ENCODE peak calls at places on chromosome 9, in ten cellular contexts. One of them, this sample, is unnamed.

GRCh38 chr9:137192859-137193258 is 4.4 kb downstream of the SSNA1 start:
- DNase-seq in endothelial cell of umbilical vein: no peak
- DNase-seq in fibroblast of the conjunctiva: no peak
- DNase-seq in CD8-positive, alpha-beta T cell: no peak
- DNase-seq in endodermal cell: no peak
- DNase-seq in activated CD4-positive, alpha-beta T cell treated with anti-CD3 and anti-CD28 coated beads, Interleukin-2, amount 50 U/mL, for 1 hour: no peak
- DNase-seq in GM06990: no peak
- DNase-seq in AG04449: no peak
- DNase-seq in ACHN: no peak
- DNase-seq in T-helper 9 cell: no peak
- DNase-seq in this sample: no peak

GRCh38 chr9:77726814-77727213 is 78.7 kb upstream of the GNA14 start:
- DNase-seq in endothelial cell of umbilical vein: no peak
- DNase-seq in fibroblast of the conjunctiva: no peak
- DNase-seq in activated CD4-positive, alpha-beta T cell treated with anti-CD3 and anti-CD28 coated beads, Interleukin-2, amount 50 U/mL, for 1 hour: no peak
- DNase-seq in endodermal cell: no peak
- DNase-seq in T-helper 9 cell: no peak
- DNase-seq in ACHN: no peak
- DNase-seq in GM06990: no peak
- DNase-seq in AG04449: no peak
- DNase-seq in CD8-positive, alpha-beta T cell: no peak
- DNase-seq in this sample: no peak

GRCh38 chr9:5596173-5596572 is 32.7 kb upstream of the RIC1 start:
- DNase-seq in AG04449: no peak
- DNase-seq in GM06990: no peak
- DNase-seq in T-helper 9 cell: no peak
- DNase-seq in activated CD4-positive, alpha-beta T cell treated with anti-CD3 and anti-CD28 coated beads, Interleukin-2, amount 50 U/mL, for 1 hour: no peak
- DNase-seq in CD8-positive, alpha-beta T cell: no peak
- DNase-seq in fibroblast of the conjunctiva: no peak
- DNase-seq in endothelial cell of umbilical vein: peak; percentile 28
- DNase-seq in ACHN: no peak
- DNase-seq in endodermal cell: no peak
- DNase-seq in this sample: no peak

GRCh38 chr9:34546834-34547827 is 24.3 kb upstream of the ENHO start:
- DNase-seq in fibroblast of the conjunctiva: peak; percentile 38
- DNase-seq in T-helper 9 cell: peak; percentile 19
- DNase-seq in AG04449: no peak
- DNase-seq in activated CD4-positive, alpha-beta T cell treated with anti-CD3 and anti-CD28 coated beads, Interleukin-2, amount 50 U/mL, for 1 hour: peak; percentile 38
- DNase-seq in endothelial cell of umbilical vein: peak; percentile 66
- DNase-seq in endodermal cell: peak; percentile 95
- DNase-seq in ACHN: peak; percentile 56
- DNase-seq in CD8-positive, alpha-beta T cell: no peak
- DNase-seq in GM06990: no peak
- DNase-seq in this sample: peak; percentile 19

GRCh38 chr9:94656190-94656589 is 16.9 kb upstream of the FBP1 start:
- DNase-seq in GM06990: peak; percentile 20
- DNase-seq in CD8-positive, alpha-beta T cell: no peak
- DNase-seq in activated CD4-positive, alpha-beta T cell treated with anti-CD3 and anti-CD28 coated beads, Interleukin-2, amount 50 U/mL, for 1 hour: no peak
- DNase-seq in ACHN: no peak
- DNase-seq in endothelial cell of umbilical vein: no peak
- DNase-seq in T-helper 9 cell: no peak
- DNase-seq in AG04449: no peak
- DNase-seq in fibroblast of the conjunctiva: no peak
- DNase-seq in endodermal cell: peak; percentile 60
- DNase-seq in this sample: peak; percentile 55

GRCh38 chr9:110520120-110520701 is 59.3 kb downstream of the SVEP1 start:
- DNase-seq in ACHN: no peak
- DNase-seq in AG04449: no peak
- DNase-seq in T-helper 9 cell: no peak
- DNase-seq in activated CD4-positive, alpha-beta T cell treated with anti-CD3 and anti-CD28 coated beads, Interleukin-2, amount 50 U/mL, for 1 hour: no peak
- DNase-seq in endothelial cell of umbilical vein: peak; percentile 54
- DNase-seq in CD8-positive, alpha-beta T cell: no peak
- DNase-seq in endodermal cell: no peak
- DNase-seq in GM06990: no peak
- DNase-seq in fibroblast of the conjunctiva: peak; percentile 83
- DNase-seq in this sample: no peak

GRCh38 chr9:36656842-36657241 is 84.1 kb downstream of the MELK start:
- DNase-seq in endothelial cell of umbilical vein: no peak
- DNase-seq in T-helper 9 cell: no peak
- DNase-seq in GM06990: no peak
- DNase-seq in endodermal cell: no peak
- DNase-seq in fibroblast of the conjunctiva: no peak
- DNase-seq in CD8-positive, alpha-beta T cell: no peak
- DNase-seq in activated CD4-positive, alpha-beta T cell treated with anti-CD3 and anti-CD28 coated beads, Interleukin-2, amount 50 U/mL, for 1 hour: no peak
- DNase-seq in AG04449: no peak
- DNase-seq in ACHN: no peak
- DNase-seq in this sample: no peak

GRCh38 chr9:33151007-33151557 is 16.1 kb downstream of the B4GALT1 start:
- DNase-seq in fibroblast of the conjunctiva: peak; percentile 95
- DNase-seq in AG04449: peak; percentile 93
- DNase-seq in endodermal cell: peak; percentile 51
- DNase-seq in GM06990: no peak
- DNase-seq in CD8-positive, alpha-beta T cell: no peak
- DNase-seq in T-helper 9 cell: no peak
- DNase-seq in ACHN: peak; percentile 91
- DNase-seq in endothelial cell of umbilical vein: peak; percentile 86
- DNase-seq in activated CD4-positive, alpha-beta T cell treated with anti-CD3 and anti-CD28 coated beads, Interleukin-2, amount 50 U/mL, for 1 hour: no peak
- DNase-seq in this sample: no peak

GRCh38 chr9:98031169-98031568 is 25.4 kb upstream of the NANS start:
- DNase-seq in AG04449: no peak
- DNase-seq in fibroblast of the conjunctiva: no peak
- DNase-seq in ACHN: no peak
- DNase-seq in endodermal cell: no peak
- DNase-seq in GM06990: no peak
- DNase-seq in activated CD4-positive, alpha-beta T cell treated with anti-CD3 and anti-CD28 coated beads, Interleukin-2, amount 50 U/mL, for 1 hour: no peak
- DNase-seq in endothelial cell of umbilical vein: no peak
- DNase-seq in T-helper 9 cell: no peak
- DNase-seq in CD8-positive, alpha-beta T cell: no peak
- DNase-seq in this sample: no peak

GRCh38 chr9:120441446-120442279 is 138.3 kb downstream of the CDK5RAP2 start:
- DNase-seq in GM06990: no peak
- DNase-seq in fibroblast of the conjunctiva: no peak
- DNase-seq in ACHN: no peak
- DNase-seq in AG04449: peak; percentile 90
- DNase-seq in endodermal cell: no peak
- DNase-seq in endothelial cell of umbilical vein: no peak
- DNase-seq in T-helper 9 cell: no peak
- DNase-seq in CD8-positive, alpha-beta T cell: no peak
- DNase-seq in activated CD4-positive, alpha-beta T cell treated with anti-CD3 and anti-CD28 coated beads, Interleukin-2, amount 50 U/mL, for 1 hour: no peak
- DNase-seq in this sample: no peak

GRCh38 chr9:109031241-109031640 is 17.9 kb upstream of the CTNNAL1 start:
- DNase-seq in endothelial cell of umbilical vein: no peak
- DNase-seq in fibroblast of the conjunctiva: no peak
- DNase-seq in CD8-positive, alpha-beta T cell: no peak
- DNase-seq in ACHN: no peak
- DNase-seq in GM06990: no peak
- DNase-seq in endodermal cell: no peak
- DNase-seq in T-helper 9 cell: no peak
- DNase-seq in AG04449: no peak
- DNase-seq in activated CD4-positive, alpha-beta T cell treated with anti-CD3 and anti-CD28 coated beads, Interleukin-2, amount 50 U/mL, for 1 hour: no peak
- DNase-seq in this sample: no peak

GRCh38 chr9:126436545-126437269 is 110.1 kb downstream of the MVB12B start:
- DNase-seq in T-helper 9 cell: no peak
- DNase-seq in ACHN: no peak
- DNase-seq in AG04449: no peak
- DNase-seq in endothelial cell of umbilical vein: no peak
- DNase-seq in fibroblast of the conjunctiva: no peak
- DNase-seq in endodermal cell: no peak
- DNase-seq in activated CD4-positive, alpha-beta T cell treated with anti-CD3 and anti-CD28 coated beads, Interleukin-2, amount 50 U/mL, for 1 hour: no peak
- DNase-seq in CD8-positive, alpha-beta T cell: no peak
- DNase-seq in GM06990: no peak
- DNase-seq in this sample: no peak

GRCh38 chr9:97386265-97386633 is 25.6 kb upstream of the TDRD7 start:
- DNase-seq in ACHN: no peak
- DNase-seq in endodermal cell: no peak
- DNase-seq in endothelial cell of umbilical vein: no peak
- DNase-seq in fibroblast of the conjunctiva: no peak
- DNase-seq in AG04449: no peak
- DNase-seq in activated CD4-positive, alpha-beta T cell treated with anti-CD3 and anti-CD28 coated beads, Interleukin-2, amount 50 U/mL, for 1 hour: no peak
- DNase-seq in T-helper 9 cell: no peak
- DNase-seq in GM06990: no peak
- DNase-seq in CD8-positive, alpha-beta T cell: no peak
- DNase-seq in this sample: no peak

GRCh38 chr9:23842531-23843129 is 16.6 kb upstream of the ELAVL2 start:
- DNase-seq in T-helper 9 cell: no peak
- DNase-seq in endothelial cell of umbilical vein: no peak
- DNase-seq in GM06990: no peak
- DNase-seq in endodermal cell: no peak
- DNase-seq in ACHN: no peak
- DNase-seq in AG04449: no peak
- DNase-seq in CD8-positive, alpha-beta T cell: no peak
- DNase-seq in activated CD4-positive, alpha-beta T cell treated with anti-CD3 and anti-CD28 coated beads, Interleukin-2, amount 50 U/mL, for 1 hour: no peak
- DNase-seq in fibroblast of the conjunctiva: no peak
- DNase-seq in this sample: no peak

GRCh38 chr9:79166005-79166404 is 405.8 kb upstream of the TLE4 start:
- DNase-seq in activated CD4-positive, alpha-beta T cell treated with anti-CD3 and anti-CD28 coated beads, Interleukin-2, amount 50 U/mL, for 1 hour: no peak
- DNase-seq in endodermal cell: no peak
- DNase-seq in AG04449: peak; percentile 23
- DNase-seq in GM06990: no peak
- DNase-seq in fibroblast of the conjunctiva: no peak
- DNase-seq in ACHN: no peak
- DNase-seq in endothelial cell of umbilical vein: no peak
- DNase-seq in CD8-positive, alpha-beta T cell: no peak
- DNase-seq in T-helper 9 cell: no peak
- DNase-seq in this sample: no peak

GRCh38 chr9:133938086-133938485 is 54.0 kb downstream of the VAV2 start:
- DNase-seq in GM06990: no peak
- DNase-seq in activated CD4-positive, alpha-beta T cell treated with anti-CD3 and anti-CD28 coated beads, Interleukin-2, amount 50 U/mL, for 1 hour: no peak
- DNase-seq in fibroblast of the conjunctiva: no peak
- DNase-seq in endodermal cell: no peak
- DNase-seq in CD8-positive, alpha-beta T cell: no peak
- DNase-seq in endothelial cell of umbilical vein: no peak
- DNase-seq in AG04449: no peak
- DNase-seq in ACHN: no peak
- DNase-seq in T-helper 9 cell: no peak
- DNase-seq in this sample: no peak

GRCh38 chr9:69317081-69317480 is 7.9 kb upstream of the ENTREP1 start:
- DNase-seq in activated CD4-positive, alpha-beta T cell treated with anti-CD3 and anti-CD28 coated beads, Interleukin-2, amount 50 U/mL, for 1 hour: no peak
- DNase-seq in CD8-positive, alpha-beta T cell: no peak
- DNase-seq in fibroblast of the conjunctiva: no peak
- DNase-seq in AG04449: peak; percentile 5
- DNase-seq in endothelial cell of umbilical vein: peak; percentile 26
- DNase-seq in T-helper 9 cell: no peak
- DNase-seq in ACHN: no peak
- DNase-seq in endodermal cell: no peak
- DNase-seq in GM06990: no peak
- DNase-seq in this sample: no peak

GRCh38 chr9:27308691-27309390 is 11.9 kb upstream of the EQTN start:
- DNase-seq in endodermal cell: peak; percentile 53
- DNase-seq in fibroblast of the conjunctiva: no peak
- DNase-seq in CD8-positive, alpha-beta T cell: no peak
- DNase-seq in GM06990: no peak
- DNase-seq in T-helper 9 cell: no peak
- DNase-seq in AG04449: no peak
- DNase-seq in ACHN: no peak
- DNase-seq in activated CD4-positive, alpha-beta T cell treated with anti-CD3 and anti-CD28 coated beads, Interleukin-2, amount 50 U/mL, for 1 hour: no peak
- DNase-seq in endothelial cell of umbilical vein: no peak
- DNase-seq in this sample: no peak

GRCh38 chr9:128552153-128552743 is at the start of gene SPTAN1:
- DNase-seq in endothelial cell of umbilical vein: peak; percentile 89
- DNase-seq in ACHN: peak; percentile 87
- DNase-seq in T-helper 9 cell: peak; percentile 95
- DNase-seq in CD8-positive, alpha-beta T cell: peak; percentile 93
- DNase-seq in GM06990: peak; percentile 96
- DNase-seq in fibroblast of the conjunctiva: peak; percentile 83
- DNase-seq in activated CD4-positive, alpha-beta T cell treated with anti-CD3 and anti-CD28 coated beads, Interleukin-2, amount 50 U/mL, for 1 hour: peak; percentile 94
- DNase-seq in endodermal cell: peak; percentile 96
- DNase-seq in AG04449: no peak
- DNase-seq in this sample: peak; percentile 96

GRCh38 chr9:116137581-116137980 is 16.0 kb upstream of the PAPPA start:
- DNase-seq in endothelial cell of umbilical vein: no peak
- DNase-seq in AG04449: no peak
- DNase-seq in activated CD4-positive, alpha-beta T cell treated with anti-CD3 and anti-CD28 coated beads, Interleukin-2, amount 50 U/mL, for 1 hour: no peak
- DNase-seq in fibroblast of the conjunctiva: no peak
- DNase-seq in CD8-positive, alpha-beta T cell: no peak
- DNase-seq in T-helper 9 cell: no peak
- DNase-seq in GM06990: no peak
- DNase-seq in ACHN: no peak
- DNase-seq in endodermal cell: no peak
- DNase-seq in this sample: no peak

GRCh38 chr9:89791754-89792153 is 186.9 kb downstream of the GADD45G start:
- DNase-seq in fibroblast of the conjunctiva: no peak
- DNase-seq in activated CD4-positive, alpha-beta T cell treated with anti-CD3 and anti-CD28 coated beads, Interleukin-2, amount 50 U/mL, for 1 hour: no peak
- DNase-seq in endodermal cell: peak; percentile 28
- DNase-seq in GM06990: no peak
- DNase-seq in ACHN: no peak
- DNase-seq in AG04449: no peak
- DNase-seq in T-helper 9 cell: no peak
- DNase-seq in CD8-positive, alpha-beta T cell: no peak
- DNase-seq in endothelial cell of umbilical vein: no peak
- DNase-seq in this sample: no peak

GRCh38 chr9:99244300-99245260 is 22.5 kb downstream of the SEC61B start:
- DNase-seq in fibroblast of the conjunctiva: no peak
- DNase-seq in AG04449: no peak
- DNase-seq in CD8-positive, alpha-beta T cell: no peak
- DNase-seq in endodermal cell: no peak
- DNase-seq in GM06990: peak; percentile 52
- DNase-seq in T-helper 9 cell: no peak
- DNase-seq in ACHN: no peak
- DNase-seq in activated CD4-positive, alpha-beta T cell treated with anti-CD3 and anti-CD28 coated beads, Interleukin-2, amount 50 U/mL, for 1 hour: no peak
- DNase-seq in endothelial cell of umbilical vein: no peak
- DNase-seq in this sample: no peak

GRCh38 chr9:96450613-96451544 is 910 bp downstream of the HABP4 start:
- DNase-seq in fibroblast of the conjunctiva: no peak
- DNase-seq in endodermal cell: peak; percentile 76
- DNase-seq in AG04449: no peak
- DNase-seq in T-helper 9 cell: peak; percentile 34
- DNase-seq in ACHN: peak; percentile 42
- DNase-seq in activated CD4-positive, alpha-beta T cell treated with anti-CD3 and anti-CD28 coated beads, Interleukin-2, amount 50 U/mL, for 1 hour: peak; percentile 48
- DNase-seq in GM06990: peak; percentile 30
- DNase-seq in endothelial cell of umbilical vein: peak; percentile 14
- DNase-seq in CD8-positive, alpha-beta T cell: peak; percentile 27
- DNase-seq in this sample: peak; percentile 84

GRCh38 chr9:87685431-87685830 is 40.5 kb upstream of the CTSL start:
- DNase-seq in activated CD4-positive, alpha-beta T cell treated with anti-CD3 and anti-CD28 coated beads, Interleukin-2, amount 50 U/mL, for 1 hour: no peak
- DNase-seq in GM06990: no peak
- DNase-seq in AG04449: no peak
- DNase-seq in ACHN: no peak
- DNase-seq in endodermal cell: peak; percentile 12
- DNase-seq in fibroblast of the conjunctiva: no peak
- DNase-seq in T-helper 9 cell: no peak
- DNase-seq in CD8-positive, alpha-beta T cell: no peak
- DNase-seq in endothelial cell of umbilical vein: peak; percentile 42
- DNase-seq in this sample: no peak

GRCh38 chr9:13555989-13556500 is 276.6 kb upstream of the MPDZ start:
- DNase-seq in ACHN: no peak
- DNase-seq in endodermal cell: no peak
- DNase-seq in AG04449: no peak
- DNase-seq in T-helper 9 cell: no peak
- DNase-seq in endothelial cell of umbilical vein: peak; percentile 20
- DNase-seq in CD8-positive, alpha-beta T cell: no peak
- DNase-seq in fibroblast of the conjunctiva: no peak
- DNase-seq in activated CD4-positive, alpha-beta T cell treated with anti-CD3 and anti-CD28 coated beads, Interleukin-2, amount 50 U/mL, for 1 hour: no peak
- DNase-seq in GM06990: no peak
- DNase-seq in this sample: no peak

GRCh38 chr9:124513374-124513994 is 6.3 kb upstream of the NR5A1 start:
- DNase-seq in ACHN: no peak
- DNase-seq in fibroblast of the conjunctiva: no peak
- DNase-seq in endothelial cell of umbilical vein: no peak
- DNase-seq in endodermal cell: no peak
- DNase-seq in activated CD4-positive, alpha-beta T cell treated with anti-CD3 and anti-CD28 coated beads, Interleukin-2, amount 50 U/mL, for 1 hour: no peak
- DNase-seq in GM06990: no peak
- DNase-seq in CD8-positive, alpha-beta T cell: no peak
- DNase-seq in T-helper 9 cell: no peak
- DNase-seq in AG04449: no peak
- DNase-seq in this sample: no peak

GRCh38 chr9:129143461-129143927 is 32.3 kb downstream of the PTPA start:
- DNase-seq in T-helper 9 cell: no peak
- DNase-seq in activated CD4-positive, alpha-beta T cell treated with anti-CD3 and anti-CD28 coated beads, Interleukin-2, amount 50 U/mL, for 1 hour: no peak
- DNase-seq in AG04449: no peak
- DNase-seq in ACHN: no peak
- DNase-seq in GM06990: no peak
- DNase-seq in endothelial cell of umbilical vein: peak; percentile 70
- DNase-seq in endodermal cell: peak; percentile 81
- DNase-seq in CD8-positive, alpha-beta T cell: no peak
- DNase-seq in fibroblast of the conjunctiva: no peak
- DNase-seq in this sample: no peak

GRCh38 chr9:119963798-119964372 is 594.6 kb upstream of the BRINP1 start:
- DNase-seq in CD8-positive, alpha-beta T cell: no peak
- DNase-seq in T-helper 9 cell: no peak
- DNase-seq in fibroblast of the conjunctiva: peak; percentile 70
- DNase-seq in endodermal cell: peak; percentile 94
- DNase-seq in endothelial cell of umbilical vein: no peak
- DNase-seq in AG04449: peak; percentile 88
- DNase-seq in GM06990: no peak
- DNase-seq in activated CD4-positive, alpha-beta T cell treated with anti-CD3 and anti-CD28 coated beads, Interleukin-2, amount 50 U/mL, for 1 hour: no peak
- DNase-seq in ACHN: peak; percentile 95
- DNase-seq in this sample: no peak

This sample was measured in CD4-positive, alpha-beta memory T cell.